ENCODE peak calls at places on chromosome 20, in five cellular contexts. B is colonic mucosa; Y is CD8-positive, alpha-beta memory T cell; A is ascending aorta; X is A549. L is an unnamed sample.

GRCh38 chr20:20829694-20830093 is 117.2 kb upstream of the RALGAPA2 start:
- DNase-seq in X (no peak), A (no peak), Y (no peak), B (no peak), L (no peak)

GRCh38 chr20:33046412-33046811 is 7.3 kb upstream of the BPIFB3 start:
- DNase-seq in X (no peak), B (no peak), A (no peak), Y (no peak), L (no peak)

GRCh38 chr20:61810709-61811565 is 254.7 kb downstream of the TAF4 start:
- DNase-seq in B (no peak), X (no peak), Y (no peak), A (no peak), L (no peak)

GRCh38 chr20:3165473-3166337 is 6.0 kb upstream of the FASTKD5 start:
- DNase-seq in X (no peak), A (no peak), Y (no peak), B (no peak), L (peak; percentile 65)

GRCh38 chr20:49261173-49261572 is 16.7 kb downstream of the ZNFX1 start:
- DNase-seq in X (no peak), Y (no peak), B (no peak), A (no peak), L (no peak)

GRCh38 chr20:58642465-58642864 is 8.6 kb upstream of the STX16 start:
- DNase-seq in X (no peak), Y (no peak), A (no peak), B (no peak), L (no peak)

GRCh38 chr20:62875419-62876355 is 14.1 kb upstream of the TCFL5 start:
- DNase-seq in B (peak; percentile 66), A (peak; percentile 91), Y (no peak), X (peak; percentile 91), L (no peak)

GRCh38 chr20:39825950-39826349 is 863.1 kb downstream of the MAFB start:
- DNase-seq in Y (no peak), B (no peak), A (no peak), X (no peak), L (no peak)

GRCh38 chr20:8401491-8401890 is 269.4 kb downstream of the PLCB1 start:
- DNase-seq in A (no peak), B (no peak), Y (no peak), X (no peak), L (no peak)

GRCh38 chr20:48157970-48158369 is 372.7 kb upstream of the SULF2 start:
- DNase-seq in B (no peak), X (no peak), Y (no peak), A (no peak), L (no peak)

GRCh38 chr20:59047938-59048680 is 5.5 kb upstream of the PRELID3B start:
- DNase-seq in Y (no peak), A (no peak), B (peak; percentile 76), X (peak; percentile 74), L (no peak)

GRCh38 chr20:53828673-53829085 is 235.0 kb upstream of the ZNF217 start:
- DNase-seq in Y (no peak), B (peak; percentile 49), X (peak; percentile 84), A (peak; percentile 75), L (no peak)

GRCh38 chr20:49347156-49347555 is 69.3 kb upstream of the ZNFX1 start:
- DNase-seq in X (no peak), Y (no peak), B (no peak), A (no peak), L (no peak)

GRCh38 chr20:24502184-24502583 is 32.8 kb downstream of the SYNDIG1 start:
- DNase-seq in B (peak; percentile 15), X (peak; percentile 52), Y (no peak), A (peak; percentile 75), L (no peak)

GRCh38 chr20:11906626-11907480 is 10.8 kb upstream of the BTBD3 start:
- DNase-seq in Y (no peak), B (no peak), A (no peak), X (no peak), L (no peak)

GRCh38 chr20:59002874-59003399 is 4.1 kb downstream of the CTSZ start:
- DNase-seq in B (no peak), X (no peak), A (no peak), Y (no peak), L (no peak)

GRCh38 chr20:10733122-10733521 is 59.3 kb upstream of the JAG1 start:
- DNase-seq in Y (no peak), X (no peak), B (no peak), A (no peak), L (no peak)

GRCh38 chr20:62752181-62752670 is 43.6 kb downstream of the NTSR1 start:
- DNase-seq in A (no peak), B (no peak), X (no peak), Y (no peak), L (peak; percentile 14)

GRCh38 chr20:38311100-38311499 is 7.1 kb downstream of the BPI start:
- DNase-seq in B (no peak), A (no peak), X (no peak), Y (no peak), L (no peak)

GRCh38 chr20:48190757-48191156 is 405.5 kb upstream of the SULF2 start:
- DNase-seq in B (no peak), Y (no peak), A (no peak), X (no peak), L (no peak)

DNA sequence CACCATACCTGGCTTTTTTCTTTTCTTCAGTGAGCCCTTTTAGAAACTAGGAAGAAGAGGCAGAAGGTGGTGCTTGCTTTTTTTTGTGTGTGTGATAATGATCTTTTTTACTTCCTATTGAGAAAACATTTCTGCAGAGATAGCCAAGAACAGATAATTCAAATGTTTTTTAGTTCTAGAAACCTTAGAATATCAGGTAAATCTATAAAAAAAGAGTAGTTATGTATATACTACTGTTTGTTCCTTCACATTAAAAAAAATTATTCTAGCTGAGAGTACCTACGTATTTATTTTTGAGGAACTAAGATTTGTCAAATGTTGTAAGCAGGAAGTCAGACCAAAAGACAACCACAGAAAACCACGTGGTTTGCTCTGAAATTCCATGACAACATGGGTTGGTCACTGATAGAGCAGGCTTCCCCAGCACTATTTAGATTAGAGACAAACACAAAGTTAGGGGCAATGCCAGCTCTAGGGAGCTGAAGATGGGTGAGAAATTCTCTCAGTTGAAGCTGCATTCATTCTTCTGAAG is 12.8 kb downstream of the STK4 start:
- DNase-seq in Y (peak; percentile 83), X (no peak), A (peak; percentile 69), B (peak; percentile 53), L (no peak)
- H3K4me1 ChIP-seq in Y (peaks cover 88% of the 10 kb centered on the region), X (no peaks in the 10 kb centered on the region), A (no peaks in the 10 kb centered on the region), B (no peaks in the 10 kb centered on the region), L (no peaks in the 10 kb centered on the region)

DNA sequence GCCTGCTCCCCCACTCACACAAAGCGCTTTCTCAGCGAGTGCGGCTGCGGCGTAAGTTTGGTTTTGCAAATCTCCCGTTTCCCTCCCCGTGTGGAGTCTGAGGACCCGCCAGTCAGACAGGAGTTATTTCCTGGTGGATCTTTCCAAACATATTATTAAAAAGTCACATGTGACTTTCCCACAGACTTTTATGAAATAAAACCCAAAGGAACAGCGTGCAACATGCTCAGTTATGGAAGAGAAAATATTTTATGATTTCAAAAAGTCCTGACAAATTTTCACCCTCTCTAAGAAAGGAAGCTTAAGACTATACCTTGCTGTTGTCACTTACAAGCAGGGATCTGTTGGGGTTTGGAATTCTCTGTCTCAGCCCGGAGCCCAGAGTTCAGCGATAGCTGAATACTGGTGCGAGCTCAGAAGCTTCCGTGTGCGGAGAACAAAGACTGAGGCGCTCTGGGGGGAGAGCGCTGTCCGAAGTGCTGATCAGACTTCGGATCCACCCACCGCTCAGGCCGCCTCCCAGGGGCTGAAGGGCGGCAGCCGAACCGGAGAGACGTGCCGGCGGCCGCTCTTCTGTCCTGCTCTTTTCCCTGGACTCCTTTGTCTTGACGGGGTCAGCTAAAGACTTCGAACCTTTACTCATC is 2.5 kb upstream of the MYT1 start:
- DNase-seq in B (peak; percentile 25), X (peak; percentile 19), A (no peak), Y (no peak), L (no peak)
- H3K4me1 ChIP-seq in B (no peaks in the 10 kb centered on the region), X (no peaks in the 10 kb centered on the region), A (no peaks in the 10 kb centered on the region), Y (no peaks in the 10 kb centered on the region), L (no peaks in the 10 kb centered on the region)

DNA sequence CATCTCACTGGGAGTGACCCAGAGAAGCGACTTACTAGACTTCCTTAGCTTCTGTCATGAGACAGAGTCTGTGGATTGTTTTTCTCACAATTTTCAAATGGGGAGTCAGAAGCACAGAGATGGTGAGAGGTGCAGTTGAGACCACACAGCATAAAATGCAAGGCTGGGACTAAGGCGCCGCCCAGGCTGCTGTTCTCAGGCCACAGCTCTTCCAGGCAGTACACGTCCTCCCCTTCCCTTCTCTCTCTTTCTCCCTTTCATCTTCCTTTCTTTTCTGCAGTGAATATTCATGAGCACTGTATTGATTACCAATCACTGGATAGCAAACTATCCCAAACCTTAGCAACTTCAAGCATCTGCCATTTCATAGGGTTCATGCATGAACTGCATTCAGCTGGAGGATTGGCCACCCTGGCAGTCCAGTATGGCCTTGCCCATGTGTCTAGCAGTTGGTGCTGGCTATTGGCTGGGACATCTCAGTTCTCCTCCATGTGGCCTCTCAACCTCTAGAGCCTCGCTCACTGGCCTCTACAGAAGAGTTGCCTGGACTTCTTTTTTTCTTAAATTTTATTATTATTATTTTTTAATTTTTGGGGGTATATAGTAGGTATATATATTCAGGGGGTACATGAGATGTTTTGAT is 11.4 kb downstream of the BCAS4 start:
- DNase-seq in X (no peak), Y (no peak), A (no peak), B (no peak), L (no peak)
- H3K4me1 ChIP-seq in X (no peaks in the 10 kb centered on the region), Y (peaks cover 17% of the 10 kb centered on the region), A (no peaks in the 10 kb centered on the region), B (no peaks in the 10 kb centered on the region), L (no peaks in the 10 kb centered on the region)

GRCh38 chr20:57434390-57434700 is 43.1 kb downstream of the RBM38 start:
- DNase-seq in B (no peak), X (no peak), Y (no peak), A (no peak), L (no peak)

GRCh38 chr20:57432480-57432873 is 41.3 kb downstream of the RBM38 start:
- DNase-seq in B (no peak), A (no peak), Y (no peak), X (no peak), L (no peak)

GRCh38 chr20:57432874-57433491 is 41.8 kb downstream of the RBM38 start:
- DNase-seq in X (peak; percentile 31), B (peak; percentile 82), A (peak; percentile 77), Y (peak; percentile 76), L (no peak)

GRCh38 chr20:57435105-57435497 is 43.9 kb downstream of the RBM38 start:
- DNase-seq in B (no peak), Y (no peak), X (no peak), A (no peak), L (no peak)

DNA sequence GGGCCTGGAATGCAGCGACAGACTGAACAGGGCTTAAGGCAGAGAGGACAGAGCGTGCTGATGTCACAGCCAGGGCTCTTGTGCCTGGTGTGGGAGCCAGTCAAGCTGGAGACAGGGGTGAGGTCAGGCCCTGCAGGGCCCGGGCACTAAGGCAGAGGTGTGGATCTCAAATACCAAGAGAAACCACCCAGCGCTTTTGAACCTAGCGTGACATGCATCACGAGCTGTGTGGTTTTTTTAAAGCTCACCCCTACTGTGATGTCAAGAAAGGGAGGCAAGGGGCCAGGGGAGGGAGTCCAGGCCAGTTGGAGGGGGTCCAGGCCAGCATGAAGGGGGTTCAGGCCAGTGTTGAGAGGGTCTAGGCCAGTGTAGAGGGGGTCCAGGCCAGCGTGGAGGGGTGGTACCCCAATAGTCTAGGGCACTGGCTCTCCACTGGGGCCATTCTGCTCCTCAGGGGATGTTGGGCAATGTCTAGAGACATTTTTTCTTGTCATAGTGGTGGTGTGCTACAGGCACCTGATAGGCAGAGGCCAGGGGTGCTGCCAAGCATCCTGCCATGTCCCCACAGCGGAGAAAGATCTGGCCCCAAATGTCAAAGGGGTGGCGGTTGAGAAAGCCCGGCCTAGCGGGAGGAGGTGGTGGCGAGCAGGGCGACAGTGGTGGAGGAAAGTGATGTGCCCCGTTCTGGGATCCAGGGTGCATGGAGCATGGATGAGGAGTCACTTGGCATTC is 42.6 kb downstream of the RBM38 start:
- DNase-seq in Y (peak; percentile 40), A (no peak), B (no peak), X (no peak), L (no peak)
- H3K4me1 ChIP-seq in Y (peaks cover 62% of the 10 kb centered on the region), A (peaks cover 11% of the 10 kb centered on the region), B (peaks cover 20% of the 10 kb centered on the region), X (no peaks in the 10 kb centered on the region), L (peaks cover 20% of the 10 kb centered on the region)

GRCh38 chr20:46004813-46005505 is 3.7 kb upstream of the MMP9 start:
- DNase-seq in X (no peak), B (peak; percentile 38), Y (peak; percentile 61), A (peak; percentile 69), L (no peak)
- H3K4me1 ChIP-seq in X (no peaks in the 10 kb centered on the region), B (no peaks in the 10 kb centered on the region), Y (peaks cover 65% of the 10 kb centered on the region), A (no peaks in the 10 kb centered on the region), L (no peaks in the 10 kb centered on the region)

L was measured in right lobe of liver.